ENCODE peak calls at places on chromosomes 3 and 15, in five cellular contexts. A is endothelial cell of umbilical vein, V is GM12864, G is mesenchymal stem cell, H is fibroblast of pulmonary artery. S is an unnamed sample.

GRCh38 chr15:78012643-78013077 is 64.9 kb downstream of the TBC1D2B start:
- DNase-seq in A (no peak), V (no peak), G (no peak), H (no peak), S (peak)

GRCh38 chr3:35393916-35394315 is 245.4 kb upstream of the ARPP21 start:
- DNase-seq in A (no peak), V (no peak), G (no peak), H (peak), S (no peak)

GRCh38 chr15:78004919-78005634 is 72.4 kb downstream of the TBC1D2B start:
- DNase-seq in A (peak), V (no peak), G (peak), H (peak), S (peak)

GRCh38 chr3:156448300-156448699 is 106.6 kb downstream of the SSR3 start:
- DNase-seq in A (peak), V (no peak), G (peak), H (peak), S (no peak)

GRCh38 chr3:185353823-185354614 is 8.9 kb upstream of the MAP3K13 start:
- DNase-seq in A (peak), V (peak), G (peak), H (peak), S (no peak)

GRCh38 chr3:64489361-64490044 is 198.3 kb downstream of the ADAMTS9 start:
- DNase-seq in A (no peak), V (no peak), G (peak), H (no peak), S (no peak)

GRCh38 chr3:140552403-140552802 is 125.5 kb upstream of the TRIM42 start:
- DNase-seq in A (no peak), V (no peak), G (no peak), H (no peak), S (no peak)

GRCh38 chr3:127754411-127755304 is 67.7 kb downstream of the MGLL start:
- DNase-seq in A (no peak), V (peak), G (no peak), H (no peak), S (no peak)

GRCh38 chr3:45546636-45547201 is 47.8 kb upstream of the LIMD1 start:
- DNase-seq in A (no peak), V (no peak), G (no peak), H (no peak), S (no peak)

GRCh38 chr3:100265016-100265415 is 4.2 kb downstream of the TBC1D23 start:
- DNase-seq in A (no peak), V (no peak), G (no peak), H (no peak), S (no peak)

GRCh38 chr15:39589193-39589814 is 8.4 kb downstream of the THBS1 start:
- DNase-seq in A (no peak), V (no peak), G (no peak), H (no peak), S (no peak)
- H3K4me3 ChIP-seq in A (peak), V (no peak), G (no peak), H (no peak), S (no peak)

DNA sequence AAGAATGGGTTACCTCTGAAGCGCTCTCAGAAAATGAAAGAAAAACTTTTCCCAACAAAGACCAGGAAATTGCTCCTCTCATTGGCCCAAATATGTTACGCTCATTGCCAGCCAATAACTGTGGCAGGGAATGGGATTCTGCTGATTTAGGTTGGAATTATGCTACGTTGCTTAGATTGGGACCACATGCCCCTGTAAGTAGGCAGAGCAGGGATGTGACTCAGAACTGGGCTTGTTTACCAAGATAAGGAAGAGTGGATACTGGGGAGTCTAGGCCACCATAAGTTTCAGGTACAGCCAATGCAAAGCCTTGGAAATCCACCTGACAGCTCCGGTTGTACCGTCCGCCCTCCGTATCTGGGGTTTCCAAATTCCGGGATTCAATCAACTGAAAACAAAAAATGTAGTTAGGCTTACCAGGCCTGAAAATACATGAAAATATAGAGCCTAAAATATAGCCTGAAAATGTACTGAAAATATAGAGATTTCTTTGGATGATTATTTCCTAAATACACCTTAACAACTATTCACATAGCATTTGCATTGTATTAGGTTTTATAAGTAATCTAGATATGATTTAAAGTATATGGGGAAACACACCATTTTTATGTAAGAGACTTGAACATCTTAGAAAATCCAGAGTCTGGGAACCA is 1.5 kb upstream of the TCF12 start:
- DNase-seq in A (no peak), V (no peak), G (no peak), H (peak), S (no peak)
- H3K4me3 ChIP-seq in A (no peak), V (peak), G (no peak), H (no peak), S (no peak)

GRCh38 chr3:9136746-9137434 is 112.6 kb downstream of the SRGAP3 start:
- DNase-seq in A (no peak), V (no peak), G (no peak), H (no peak), S (no peak)

GRCh38 chr3:9135526-9135925 is 113.9 kb downstream of the SRGAP3 start:
- DNase-seq in A (no peak), V (no peak), G (no peak), H (no peak), S (no peak)

GRCh38 chr3:9139366-9139765 is 110.1 kb downstream of the SRGAP3 start:
- DNase-seq in A (no peak), V (no peak), G (no peak), H (no peak), S (no peak)

GRCh38 chr3:9130318-9131110 is 118.9 kb downstream of the SRGAP3 start:
- DNase-seq in A (no peak), V (no peak), G (no peak), H (no peak), S (no peak)

GRCh38 chr3:9135930-9136525 is 113.4 kb downstream of the SRGAP3 start:
- DNase-seq in A (no peak), V (no peak), G (no peak), H (no peak), S (no peak)
- H3K4me3 ChIP-seq in A (peak), V (no peak), G (peak), H (no peak), S (no peak)

GRCh38 chr15:62594017-62594416 is 428.9 kb upstream of the C2CD4B start:
- DNase-seq in A (no peak), V (no peak), G (peak), H (no peak), S (peak)

GRCh38 chr15:62592920-62593319 is 427.8 kb upstream of the C2CD4B start:
- DNase-seq in A (no peak), V (no peak), G (no peak), H (no peak), S (no peak)

GRCh38 chr15:62588930-62589655 is 424.0 kb upstream of the C2CD4B start:
- DNase-seq in A (peak), V (no peak), G (peak), H (peak), S (no peak)

GRCh38 chr15:62591842-62592838 is 427.1 kb upstream of the C2CD4B start:
- DNase-seq in A (no peak), V (no peak), G (peak), H (peak), S (no peak)
- H3K4me3 ChIP-seq in A (no peak), V (no peak), G (no peak), H (no peak), S (no peak)

GRCh38 chr3:13333236-13333897 is 86.8 kb downstream of the NUP210 start:
- DNase-seq in A (no peak), V (no peak), G (no peak), H (no peak), S (no peak)
- H3K4me3 ChIP-seq in A (no peak), V (no peak), G (no peak), H (no peak), S (no peak)

GRCh38 chr3:4460334-4460733 is 6.7 kb downstream of the SUMF1 start:
- DNase-seq in A (no peak), V (no peak), G (no peak), H (no peak), S (no peak)

GRCh38 chr3:4458961-4459360 is 8.1 kb downstream of the SUMF1 start:
- DNase-seq in A (no peak), V (no peak), G (no peak), H (no peak), S (no peak)

GRCh38 chr3:4462641-4463040 is 4.4 kb downstream of the SUMF1 start:
- DNase-seq in A (no peak), V (no peak), G (no peak), H (no peak), S (no peak)

GRCh38 chr3:4464579-4464978 is 2.5 kb downstream of the SUMF1 start:
- DNase-seq in A (no peak), V (no peak), G (no peak), H (no peak), S (no peak)

DNA sequence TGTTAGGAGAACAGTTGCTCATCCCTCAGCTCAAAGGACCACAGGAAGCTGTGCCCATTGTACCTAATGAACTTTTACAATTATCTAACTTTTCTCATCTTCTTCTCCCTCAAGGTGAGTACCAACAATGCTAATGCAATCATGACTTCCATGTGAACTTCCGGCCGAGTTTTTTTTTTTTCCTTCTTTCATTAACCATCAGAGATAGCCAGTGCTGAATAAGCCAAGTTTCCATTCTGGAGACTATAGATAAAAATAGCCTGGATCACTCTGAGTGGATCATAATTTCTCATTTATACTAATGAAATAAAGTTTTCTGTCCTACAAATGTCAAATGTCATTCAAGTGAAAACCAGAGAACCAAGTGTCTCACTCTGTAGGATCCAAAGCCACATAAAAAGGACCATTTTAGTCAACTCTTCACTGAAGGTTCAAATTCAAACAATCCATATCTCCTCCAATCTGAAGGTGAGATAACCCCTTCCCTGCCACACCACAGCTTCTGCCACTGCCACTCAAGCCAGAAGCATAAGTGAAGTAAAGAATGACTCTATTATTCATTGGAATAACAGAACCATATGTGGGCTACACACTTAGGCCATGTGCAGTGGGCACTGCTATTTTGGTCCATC is 5.5 kb downstream of the SUMF1 start:
- DNase-seq in A (no peak), V (no peak), G (no peak), H (no peak), S (no peak)
- H3K4me3 ChIP-seq in A (no peak), V (no peak), G (no peak), H (no peak), S (no peak)

DNA sequence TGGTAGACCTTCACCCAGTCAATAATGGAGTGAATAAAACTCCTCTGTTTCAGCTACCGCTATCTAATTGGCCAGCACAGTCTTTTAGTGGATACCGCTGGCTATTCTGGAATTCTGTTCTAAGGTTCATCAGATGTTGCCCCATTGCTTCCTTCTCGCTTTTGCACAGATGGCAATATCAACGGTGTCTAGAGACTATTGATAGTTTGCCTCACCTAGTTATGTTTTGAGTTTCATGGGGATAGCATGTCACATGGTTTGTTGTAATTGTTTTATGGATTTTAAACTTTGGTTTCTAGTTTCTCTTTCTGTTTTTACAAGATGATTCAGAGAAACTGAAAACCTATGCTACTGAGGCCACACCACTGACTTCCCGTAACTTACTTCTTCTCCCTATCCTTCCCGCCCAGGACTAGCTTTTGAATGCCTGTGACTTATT is 2.0 kb downstream of the XRN1 start:
- DNase-seq in A (peak), V (peak), G (peak), H (peak), S (no peak)
- H3K4me3 ChIP-seq in A (no peak), V (peak), G (no peak), H (peak), S (no peak)